ENCODE peak calls at places on chromosomes 7 and 10, in six cellular contexts. C is GM23338, T is Panc1, O is GM23248, J is neuronal stem cell, P is stomach. K is an unnamed sample. For H3K4me1, the result is how much of the 10 kb centered on the place peaks cover.

GRCh38 chr7:48718731-48719387 is 205.5 kb upstream of the CDC14C start:
- DNase-seq in C (no peak), T (no peak), O (peak), J (no peak), P (no peak), K (no peak)

GRCh38 chr7:81816312-81816711 is 46.5 kb upstream of the HGF start:
- DNase-seq in C (no peak), T (no peak), O (no peak), J (no peak), P (no peak), K (no peak)

GRCh38 chr7:44378744-44379143 is 53.4 kb upstream of the CAMK2B start:
- DNase-seq in C (no peak), T (peak), O (peak), J (no peak), P (no peak), K (peak)

GRCh38 chr10:101014230-101014884 is 14.7 kb downstream of the LZTS2 start:
- DNase-seq in C (peak), T (no peak), O (peak), J (no peak), P (peak), K (peak)

GRCh38 chr10:11724938-11725776 is 17.0 kb upstream of the ECHDC3 start:
- DNase-seq in C (peak), T (peak), O (peak), J (peak), P (no peak), K (peak)

GRCh38 chr7:134788191-134788590 is 8.8 kb downstream of the CALD1 start:
- DNase-seq in C (no peak), T (no peak), O (no peak), J (no peak), P (no peak), K (no peak)

GRCh38 chr7:139339025-139339424 is 2.1 kb upstream of the FMC1 start:
- DNase-seq in C (no peak), T (no peak), O (no peak), J (no peak), P (no peak), K (no peak)

GRCh38 chr10:99041468-99041867 is 194.2 kb downstream of the HPSE2 start:
- DNase-seq in C (no peak), T (no peak), O (no peak), J (no peak), P (no peak), K (no peak)

GRCh38 chr10:123398180-123398591 is 244.0 kb downstream of the BUB3 start:
- DNase-seq in C (no peak), T (no peak), O (no peak), J (no peak), P (no peak), K (no peak)

GRCh38 chr10:123402021-123402420 is 247.8 kb downstream of the BUB3 start:
- DNase-seq in C (no peak), T (no peak), O (no peak), J (no peak), P (no peak), K (no peak)

GRCh38 chr10:123395906-123396305 is 241.7 kb downstream of the BUB3 start:
- DNase-seq in C (no peak), T (no peak), O (no peak), J (no peak), P (no peak), K (no peak)

GRCh38 chr10:123399276-123399839 is 245.2 kb downstream of the BUB3 start:
- DNase-seq in C (no peak), T (no peak), O (no peak), J (no peak), P (no peak), K (no peak)

GRCh38 chr10:123398756-123399155 is 244.6 kb downstream of the BUB3 start:
- DNase-seq in C (no peak), T (no peak), O (no peak), J (no peak), P (no peak), K (no peak)
- H3K4me1 ChIP-seq in C (under half), T (under half), O (under half), J (under half), P (under half), K (under half)

DNA sequence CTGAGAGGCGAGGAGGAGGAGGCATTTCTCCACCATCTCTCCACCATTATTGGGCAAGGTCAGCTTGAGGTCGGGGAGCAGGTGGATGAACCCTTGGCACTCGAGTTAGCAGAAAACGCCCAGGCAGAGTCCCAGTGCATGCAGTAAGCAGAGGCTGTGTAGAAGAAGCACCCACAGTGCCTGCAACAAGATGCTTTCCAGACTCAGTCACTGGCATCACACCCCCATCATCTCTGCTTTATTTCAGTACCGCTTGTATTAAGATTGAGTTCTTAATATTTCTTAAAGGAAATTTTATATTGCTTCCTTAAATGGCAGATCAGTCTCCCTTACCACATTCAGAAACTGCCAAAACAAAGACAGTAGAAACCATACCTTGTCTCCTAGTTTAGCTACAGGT is 122.3 kb upstream of the PPIF start:
- DNase-seq in C (no peak), T (no peak), O (no peak), J (no peak), P (no peak), K (no peak)
- H3K4me1 ChIP-seq in C (under half), T (under half), O (under half), J (half or more), P (under half), K (under half)

GRCh38 chr10:48623009-48623408 is 18.1 kb upstream of the ARHGAP22 start:
- DNase-seq in C (no peak), T (no peak), O (no peak), J (no peak), P (no peak), K (no peak)
- H3K4me1 ChIP-seq in C (under half), T (under half), O (under half), J (under half), P (under half), K (under half)

GRCh38 chr10:44954962-44955361 is 4.6 kb upstream of the RASSF4 start:
- DNase-seq in C (no peak), T (no peak), O (no peak), J (no peak), P (no peak), K (no peak)
- H3K4me1 ChIP-seq in C (under half), T (under half), O (under half), J (under half), P (under half), K (under half)

GRCh38 chr7:37448637-37449331 is at the start of gene ELMO1:
- DNase-seq in C (peak), T (no peak), O (peak), J (peak), P (peak), K (peak)

GRCh38 chr7:37445800-37446199 is 2.9 kb downstream of the ELMO1 start:
- DNase-seq in C (no peak), T (no peak), O (no peak), J (no peak), P (no peak), K (no peak)

GRCh38 chr7:37448057-37448636 is 517 bp downstream of the ELMO1 start:
- DNase-seq in C (peak), T (no peak), O (peak), J (no peak), P (no peak), K (peak)

GRCh38 chr7:37445064-37445723 is 3.5 kb downstream of the ELMO1 start:
- DNase-seq in C (no peak), T (no peak), O (no peak), J (no peak), P (no peak), K (no peak)

GRCh38 chr7:37446371-37446770 is 2.3 kb downstream of the ELMO1 start:
- DNase-seq in C (no peak), T (no peak), O (no peak), J (no peak), P (no peak), K (no peak)
- H3K4me1 ChIP-seq in C (under half), T (under half), O (under half), J (under half), P (under half), K (under half)

GRCh38 chr7:30347226-30348082 is 63.1 kb downstream of the ZNRF2 start:
- DNase-seq in C (no peak), T (no peak), O (no peak), J (no peak), P (no peak), K (no peak)
- H3K4me1 ChIP-seq in C (under half), T (under half), O (under half), J (under half), P (under half), K (under half)

DNA sequence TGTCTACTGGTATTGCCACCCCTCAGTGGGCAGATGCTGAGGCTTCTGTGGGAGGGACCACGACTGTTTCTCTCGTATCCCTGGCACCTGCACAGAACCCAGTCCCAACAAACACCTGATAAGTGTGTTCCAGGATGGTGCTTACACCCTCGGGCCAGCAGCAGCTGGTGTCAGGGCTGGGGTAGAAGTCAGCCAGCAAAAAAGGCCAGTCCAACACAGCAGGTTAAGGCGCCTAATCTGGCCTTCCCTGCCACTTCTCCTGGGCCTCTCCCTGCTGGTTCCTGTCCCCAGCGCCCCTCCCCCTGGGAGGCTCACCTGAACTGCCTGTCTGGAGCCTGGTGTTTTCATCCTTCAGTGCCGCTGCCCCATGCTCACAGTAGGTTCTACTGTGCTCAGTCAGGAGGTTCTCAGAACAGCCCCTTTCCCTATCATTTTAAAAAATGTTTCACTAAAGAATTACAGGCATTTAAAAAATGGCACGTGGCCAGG is 20.0 kb downstream of the PODXL start:
- DNase-seq in C (no peak), T (no peak), O (no peak), J (no peak), P (no peak), K (no peak)
- H3K4me1 ChIP-seq in C (half or more), T (under half), O (under half), J (under half), P (under half), K (under half)

GRCh38 chr10:49844775-49845561 is 82.8 kb upstream of the OGDHL start:
- DNase-seq in C (no peak), T (peak), O (peak), J (no peak), P (no peak), K (peak)
- H3K4me1 ChIP-seq in C (under half), T (under half), O (under half), J (under half), P (under half), K (under half)

DNA sequence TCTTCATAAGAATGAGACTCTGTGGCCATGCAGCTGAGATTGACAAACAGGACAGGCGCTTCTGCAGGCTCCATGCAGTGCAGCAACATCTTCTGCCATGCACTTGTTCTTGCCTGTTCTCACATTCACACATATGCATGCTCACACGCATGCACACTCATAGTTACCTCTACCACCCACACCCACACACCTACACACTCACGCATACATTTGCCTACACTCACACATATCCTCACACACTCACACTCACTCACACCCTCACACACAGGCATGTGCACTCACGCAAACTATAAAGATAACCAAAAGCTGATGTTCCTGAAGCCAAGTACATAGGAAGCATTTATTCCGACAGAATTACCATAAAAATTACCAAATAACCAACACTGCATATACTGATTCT is 15.7 kb downstream of the GLI3 start:
- DNase-seq in C (no peak), T (no peak), O (no peak), J (no peak), P (no peak), K (no peak)
- H3K4me1 ChIP-seq in C (half or more), T (under half), O (under half), J (under half), P (under half), K (half or more)

K was measured in adipocyte.